ENCODE peak calls at places on chromosomes 16 and 17, in six cellular contexts. K, O, X, Y, N and R are unnamed samples.

GRCh38 chr17:10790491-10791401 is 13.2 kb downstream of the TMEM238L start:
- DNase-seq in K (no peak), O (no peak), X (no peak), Y (no peak), N (no peak), R (no peak)

GRCh38 chr17:5584971-5585794 is 874 bp upstream of the NLRP1 start:
- DNase-seq in K (peak; percentile 57), O (peak; percentile 26), X (no peak), Y (no peak), N (no peak), R (no peak)

GRCh38 chr17:57868007-57868774 is 18.3 kb upstream of the MRPS23 start:
- DNase-seq in K (peak; percentile 57), O (peak; percentile 80), X (peak; percentile 78), Y (no peak), N (no peak), R (peak; percentile 92)

GRCh38 chr17:66945451-66945850 is 19.1 kb upstream of the CACNG4 start:
- DNase-seq in K (no peak), O (no peak), X (no peak), Y (no peak), N (no peak), R (no peak)

GRCh38 chr16:88815901-88816589 is 4.3 kb upstream of the APRT start:
- DNase-seq in K (peak; percentile 0), O (no peak), X (no peak), Y (no peak), N (peak; percentile 57), R (peak; percentile 37)

GRCh38 chr16:83891742-83892141 is 7.2 kb upstream of the MLYCD start:
- DNase-seq in K (no peak), O (no peak), X (no peak), Y (no peak), N (no peak), R (no peak)

GRCh38 chr16:52603015-52603414 is 56.1 kb upstream of the TOX3 start:
- DNase-seq in K (no peak), O (no peak), X (no peak), Y (no peak), N (no peak), R (no peak)

GRCh38 chr17:79082311-79083190 is 7.9 kb downstream of the ENGASE start:
- DNase-seq in K (peak; percentile 25), O (peak; percentile 43), X (no peak), Y (peak; percentile 31), N (peak; percentile 26), R (peak; percentile 89)

GRCh38 chr16:8729779-8730334 is 55.4 kb downstream of the ABAT start:
- DNase-seq in K (no peak), O (no peak), X (peak; percentile 52), Y (no peak), N (no peak), R (no peak)

GRCh38 chr16:154223-155030 is 2.0 kb downstream of the HBZ start:
- DNase-seq in K (no peak), O (no peak), X (no peak), Y (peak; percentile 3), N (no peak), R (no peak)

GRCh38 chr16:1458977-1459341 is 14.6 kb upstream of the CCDC154 start:
- DNase-seq in K (no peak), O (no peak), X (no peak), Y (no peak), N (no peak), R (no peak)

GRCh38 chr17:71975331-71975801 is 145.5 kb upstream of the SOX9 start:
- DNase-seq in K (no peak), O (peak; percentile 73), X (no peak), Y (no peak), N (no peak), R (no peak)

GRCh38 chr17:46056800-46057304 is 57.8 kb downstream of the STH start:
- DNase-seq in K (peak; percentile 27), O (no peak), X (no peak), Y (no peak), N (no peak), R (peak; percentile 74)

GRCh38 chr16:48393843-48394703 is 8.9 kb upstream of the SIAH1 start:
- DNase-seq in K (no peak), O (no peak), X (no peak), Y (no peak), N (peak; percentile 26), R (no peak)

GRCh38 chr16:86651823-86652222 is 73.5 kb downstream of the FOXL1 start:
- DNase-seq in K (no peak), O (no peak), X (no peak), Y (no peak), N (no peak), R (no peak)

GRCh38 chr16:55370762-55371482 is 46.9 kb downstream of the IRX6 start:
- DNase-seq in K (peak; percentile 25), O (peak; percentile 75), X (no peak), Y (no peak), N (peak; percentile 5), R (peak; percentile 32)

GRCh38 chr17:16074423-16074822 is 74.8 kb downstream of the TTC19 start:
- DNase-seq in K (no peak), O (no peak), X (no peak), Y (no peak), N (no peak), R (no peak)

GRCh38 chr17:63626551-63627228 is 4.5 kb downstream of the MAP3K3 start:
- DNase-seq in K (peak; percentile 23), O (no peak), X (no peak), Y (no peak), N (no peak), R (no peak)

GRCh38 chr17:79331492-79331891 is 256.9 kb downstream of the ENGASE start:
- DNase-seq in K (no peak), O (no peak), X (no peak), Y (no peak), N (no peak), R (no peak)